ENCODE peak calls at places on chromosomes 1 and 21, in four cellular contexts. One of them, this sample, is unnamed.

GRCh38 chr1:151047591-151047924 is at the start of gene C1orf56:
- DNase-seq in K562: peak
- DNase-seq in GM12878: no peak
- DNase-seq in endothelial cell of umbilical vein: peak
- DNase-seq in this sample: peak

GRCh38 chr1:74504125-74505065 is 8.0 kb downstream of the LRRC53 start:
- DNase-seq in endothelial cell of umbilical vein: peak
- DNase-seq in K562: peak
- DNase-seq in GM12878: peak
- DNase-seq in this sample: peak

GRCh38 chr1:202247837-202248795 is 54.5 kb downstream of the LGR6 start:
- DNase-seq in GM12878: no peak
- DNase-seq in K562: no peak
- DNase-seq in endothelial cell of umbilical vein: no peak
- DNase-seq in this sample: no peak

GRCh38 chr1:15937706-15938168 is 38.2 kb downstream of the ZBTB17 start:
- DNase-seq in K562: no peak
- DNase-seq in endothelial cell of umbilical vein: peak
- DNase-seq in GM12878: no peak
- DNase-seq in this sample: peak

GRCh38 chr1:56315293-56315942 is 263.9 kb downstream of the PLPP3 start:
- DNase-seq in GM12878: no peak
- DNase-seq in K562: no peak
- DNase-seq in endothelial cell of umbilical vein: no peak
- DNase-seq in this sample: no peak

GRCh38 chr1:26787381-26787705 is 407 bp upstream of the PIGV start:
- DNase-seq in endothelial cell of umbilical vein: no peak
- DNase-seq in GM12878: peak
- DNase-seq in K562: peak
- DNase-seq in this sample: peak

GRCh38 chr21:45559216-45560105 is 17.2 kb upstream of the SLC19A1 start:
- DNase-seq in GM12878: no peak
- DNase-seq in endothelial cell of umbilical vein: no peak
- DNase-seq in K562: no peak
- DNase-seq in this sample: no peak

GRCh38 chr1:91026777-91027176 is 4.9 kb upstream of the ZNF644 start:
- DNase-seq in K562: no peak
- DNase-seq in endothelial cell of umbilical vein: peak
- DNase-seq in GM12878: no peak
- DNase-seq in this sample: peak

GRCh38 chr1:12541274-12542137 is 76.5 kb downstream of the DHRS3 start:
- DNase-seq in K562: peak
- DNase-seq in endothelial cell of umbilical vein: peak
- DNase-seq in GM12878: no peak
- DNase-seq in this sample: peak

GRCh38 chr1:64343105-64343960 is 126.6 kb upstream of the CACHD1 start:
- DNase-seq in endothelial cell of umbilical vein: peak
- DNase-seq in GM12878: no peak
- DNase-seq in K562: no peak
- DNase-seq in this sample: peak

GRCh38 chr1:78286686-78287085 is 204.1 kb upstream of the PTGFR start:
- DNase-seq in endothelial cell of umbilical vein: peak
- DNase-seq in K562: no peak
- DNase-seq in GM12878: no peak
- DNase-seq in this sample: peak

GRCh38 chr1:228306275-228307217 is 98.7 kb downstream of the OBSCN start:
- DNase-seq in endothelial cell of umbilical vein: no peak
- DNase-seq in K562: no peak
- DNase-seq in GM12878: no peak
- DNase-seq in this sample: no peak

GRCh38 chr1:160711528-160712311 is at the start of gene CD48:
- DNase-seq in GM12878: no peak
- DNase-seq in K562: no peak
- DNase-seq in endothelial cell of umbilical vein: no peak
- DNase-seq in this sample: no peak

GRCh38 chr1:92929461-92929860 is 31.8 kb downstream of the DIPK1A start:
- DNase-seq in K562: no peak
- DNase-seq in endothelial cell of umbilical vein: no peak
- DNase-seq in GM12878: no peak
- DNase-seq in this sample: peak

GRCh38 chr1:14880456-14881316 is 272.9 kb upstream of the TMEM51 start:
- DNase-seq in GM12878: no peak
- DNase-seq in K562: no peak
- DNase-seq in endothelial cell of umbilical vein: no peak
- DNase-seq in this sample: peak

GRCh38 chr1:159897962-159898361 is 2.0 kb downstream of the CFAP45 start:
- DNase-seq in endothelial cell of umbilical vein: no peak
- DNase-seq in K562: no peak
- DNase-seq in GM12878: no peak
- DNase-seq in this sample: no peak

GRCh38 chr1:59025898-59026426 is 242.1 kb upstream of the JUN start:
- DNase-seq in K562: no peak
- DNase-seq in GM12878: peak
- DNase-seq in endothelial cell of umbilical vein: no peak
- DNase-seq in this sample: peak

GRCh38 chr1:241821363-241821762 is 26.6 kb upstream of the EXO1 start:
- DNase-seq in endothelial cell of umbilical vein: no peak
- DNase-seq in GM12878: no peak
- DNase-seq in K562: no peak
- DNase-seq in this sample: peak

GRCh38 chr1:20211511-20211931 is 25.2 kb upstream of the PLA2G2C start:
- DNase-seq in K562: no peak
- DNase-seq in GM12878: no peak
- DNase-seq in endothelial cell of umbilical vein: no peak
- DNase-seq in this sample: no peak

GRCh38 chr1:36382231-36382630 is 3.5 kb downstream of the STK40 start:
- DNase-seq in K562: no peak
- DNase-seq in GM12878: no peak
- DNase-seq in endothelial cell of umbilical vein: no peak
- DNase-seq in this sample: no peak

GRCh38 chr1:41360074-41361027 is 883 bp upstream of the FOXO6 start:
- DNase-seq in endothelial cell of umbilical vein: no peak
- DNase-seq in K562: no peak
- DNase-seq in GM12878: no peak
- DNase-seq in this sample: no peak

GRCh38 chr21:45607021-45607921 is 36.3 kb upstream of the PCBP3 start:
- DNase-seq in endothelial cell of umbilical vein: no peak
- DNase-seq in K562: no peak
- DNase-seq in GM12878: no peak
- DNase-seq in this sample: peak

GRCh38 chr21:45447821-45448220 is 42.9 kb downstream of the COL18A1 start:
- DNase-seq in endothelial cell of umbilical vein: no peak
- DNase-seq in GM12878: no peak
- DNase-seq in K562: no peak
- DNase-seq in this sample: no peak

GRCh38 chr1:31483012-31483946 is 70.3 kb downstream of the SERINC2 start:
- DNase-seq in K562: no peak
- DNase-seq in GM12878: peak
- DNase-seq in endothelial cell of umbilical vein: no peak
- DNase-seq in this sample: peak

GRCh38 chr1:39107891-39108290 is 81.7 kb downstream of the NDUFS5 start:
- DNase-seq in endothelial cell of umbilical vein: peak
- DNase-seq in K562: no peak
- DNase-seq in GM12878: no peak
- DNase-seq in this sample: no peak
- H3K4me3 ChIP-seq in endothelial cell of umbilical vein: peak
- H3K4me3 ChIP-seq in K562: no peak
- H3K4me3 ChIP-seq in GM12878: peak
- H3K4me3 ChIP-seq in this sample: peak

GRCh38 chr1:111960971-111961370 is 28.5 kb downstream of the KCND3 start:
- DNase-seq in endothelial cell of umbilical vein: no peak
- DNase-seq in K562: no peak
- DNase-seq in GM12878: no peak
- DNase-seq in this sample: no peak

GRCh38 chr1:111959436-111959835 is 30.0 kb downstream of the KCND3 start:
- DNase-seq in endothelial cell of umbilical vein: no peak
- DNase-seq in K562: no peak
- DNase-seq in GM12878: no peak
- DNase-seq in this sample: no peak

GRCh38 chr1:111958911-111959310 is 30.6 kb downstream of the KCND3 start:
- DNase-seq in K562: no peak
- DNase-seq in GM12878: no peak
- DNase-seq in endothelial cell of umbilical vein: no peak
- DNase-seq in this sample: no peak

GRCh38 chr1:111963985-111964738 is 25.3 kb downstream of the KCND3 start:
- DNase-seq in K562: no peak
- DNase-seq in endothelial cell of umbilical vein: no peak
- DNase-seq in GM12878: no peak
- DNase-seq in this sample: no peak

GRCh38 chr1:111961773-111962565 is 27.5 kb downstream of the KCND3 start:
- DNase-seq in K562: no peak
- DNase-seq in endothelial cell of umbilical vein: no peak
- DNase-seq in GM12878: no peak
- DNase-seq in this sample: no peak
- TF ChIP-seq FOS in K562: no peak
- TF ChIP-seq FOS in endothelial cell of umbilical vein: no peak
- TF ChIP-seq FOS in GM12878: no peak
- TF ChIP-seq FOS in this sample: no peak

DNA sequence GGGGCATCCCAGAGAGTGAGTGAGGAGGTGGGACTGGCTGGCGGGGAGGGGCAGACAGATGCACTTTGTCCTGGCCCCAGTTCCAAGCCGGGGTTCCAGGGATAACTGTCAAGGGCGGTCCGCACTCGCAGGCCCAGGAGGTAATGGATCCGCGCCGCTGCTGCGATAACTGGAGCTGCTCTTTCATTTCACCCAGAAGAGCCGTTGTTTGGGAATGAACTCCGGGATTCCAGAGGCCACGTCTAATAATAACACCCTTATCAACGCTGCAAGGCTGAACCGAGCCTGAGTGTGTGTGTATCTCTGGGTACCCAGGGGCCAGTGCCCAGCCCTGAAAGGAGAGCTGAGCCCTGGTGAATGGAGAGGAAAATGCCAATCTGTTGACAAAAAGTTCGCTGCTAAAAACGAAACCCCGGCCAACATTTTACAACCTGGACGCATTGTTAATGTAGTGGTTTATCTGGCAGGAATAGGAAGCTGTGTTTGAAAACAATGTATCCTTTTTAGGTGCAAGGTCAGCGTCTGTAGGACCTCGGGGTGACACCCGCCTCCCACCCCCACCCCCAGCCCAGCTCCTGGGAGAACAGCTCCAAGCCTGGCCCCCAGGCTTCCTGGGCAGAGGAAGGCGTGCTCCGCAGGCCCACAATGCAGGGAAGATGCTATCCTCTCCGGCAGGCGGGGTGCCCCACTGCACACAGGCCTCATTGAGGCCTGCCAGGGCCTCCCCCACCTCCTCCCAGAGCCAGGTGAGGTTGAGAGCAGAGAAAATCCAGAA is 119.7 kb downstream of the PROX1 start:
- DNase-seq in K562: no peak
- DNase-seq in endothelial cell of umbilical vein: peak
- DNase-seq in GM12878: no peak
- DNase-seq in this sample: peak
- H3K4me3 ChIP-seq in K562: no peak
- H3K4me3 ChIP-seq in endothelial cell of umbilical vein: peak
- H3K4me3 ChIP-seq in GM12878: no peak
- H3K4me3 ChIP-seq in this sample: peak

DNA sequence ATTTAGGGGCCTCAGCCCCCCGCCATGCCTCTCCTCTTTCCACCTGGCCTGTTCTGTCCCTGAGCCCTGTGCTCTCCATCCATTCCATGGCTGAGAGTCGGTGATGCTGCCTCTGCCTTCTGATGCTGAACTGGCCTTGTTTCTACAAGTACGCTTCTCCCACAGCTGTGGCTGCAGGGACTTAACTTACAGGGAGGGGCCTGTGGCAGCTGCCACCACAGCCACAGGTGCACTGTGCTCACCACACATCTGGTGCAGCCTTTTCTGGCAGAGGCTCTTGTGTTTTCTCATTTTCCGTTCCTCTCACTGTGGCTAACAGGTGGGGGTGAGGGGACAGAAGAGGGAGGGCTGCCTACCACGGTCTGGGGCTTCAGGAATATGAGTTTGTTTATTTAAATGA is 4.2 kb downstream of the FMO1 start:
- DNase-seq in GM12878: peak
- DNase-seq in K562: no peak
- DNase-seq in endothelial cell of umbilical vein: no peak
- DNase-seq in this sample: no peak
- TF ChIP-seq FOS in GM12878: no peak
- TF ChIP-seq FOS in K562: no peak
- TF ChIP-seq FOS in endothelial cell of umbilical vein: no peak
- TF ChIP-seq FOS in this sample: no peak

GRCh38 chr1:226121049-226121586 is 58.6 kb downstream of the H3-3A start:
- DNase-seq in endothelial cell of umbilical vein: no peak
- DNase-seq in K562: no peak
- DNase-seq in GM12878: no peak
- DNase-seq in this sample: no peak
- H3K4me3 ChIP-seq in endothelial cell of umbilical vein: no peak
- H3K4me3 ChIP-seq in K562: peak
- H3K4me3 ChIP-seq in GM12878: peak
- H3K4me3 ChIP-seq in this sample: no peak